ENCODE peak calls at places on chromosomes 13 and 19, in four cellular contexts. S is cardiac muscle cell, E is Calu3, Q is dorsolateral prefrontal cortex. T is an unnamed sample.

GRCh38 chr19:35846038-35846668 is 6.2 kb downstream of the NPHS1 start:
- DNase-seq in S (no peak), E (no peak), Q (peak), T (no peak)

GRCh38 chr13:19862511-19863313 is 737 bp downstream of the ZMYM5 start:
- DNase-seq in S (peak), E (peak), Q (peak), T (no peak)

GRCh38 chr13:87259479-87260083 is 411.6 kb upstream of the SLITRK5 start:
- DNase-seq in S (peak), E (no peak), Q (no peak), T (no peak)

GRCh38 chr19:12639901-12640613 is 26.5 kb downstream of the MAN2B1 start:
- DNase-seq in S (peak), E (no peak), Q (peak), T (peak)

GRCh38 chr19:50461066-50461875 is 15.0 kb upstream of the EMC10 start:
- DNase-seq in S (peak), E (peak), Q (peak), T (peak)

GRCh38 chr13:98349731-98350305 is 172.7 kb upstream of the RNF113B start:
- DNase-seq in S (peak), E (no peak), Q (no peak), T (no peak)

GRCh38 chr13:25864936-25865335 is 186.9 kb downstream of the SHISA2 start:
- DNase-seq in S (no peak), E (no peak), Q (no peak), T (no peak)

GRCh38 chr19:42569193-42569592 is 25.5 kb downstream of the CEACAM8 start:
- DNase-seq in S (no peak), E (no peak), Q (no peak), T (no peak)

GRCh38 chr13:51394724-51395123 is 55.2 kb downstream of the SERPINE3 start:
- DNase-seq in S (no peak), E (no peak), Q (no peak), T (no peak)

GRCh38 chr13:101248739-101249138 is 167.6 kb downstream of the NALCN start:
- DNase-seq in S (no peak), E (no peak), Q (no peak), T (no peak)

GRCh38 chr13:105735269-105735668 is 800.2 kb downstream of the EFNB2 start:
- DNase-seq in S (no peak), E (no peak), Q (no peak), T (no peak)

GRCh38 chr19:39557791-39558622 is 18.0 kb upstream of the EID2 start:
- DNase-seq in S (peak), E (peak), Q (no peak), T (no peak)

GRCh38 chr13:113070855-113071254 is 34.7 kb upstream of the F7 start:
- DNase-seq in S (no peak), E (no peak), Q (no peak), T (no peak)

GRCh38 chr19:7395360-7395781 is 46.6 kb downstream of the ARHGEF18 start:
- DNase-seq in S (peak), E (no peak), Q (no peak), T (no peak)

GRCh38 chr13:66154981-66155380 is 1075.2 kb downstream of the PCDH9 start:
- DNase-seq in S (no peak), E (no peak), Q (no peak), T (no peak)

GRCh38 chr13:98033277-98034247 is 80.1 kb downstream of the IPO5 start:
- DNase-seq in S (peak), E (peak), Q (peak), T (no peak)

GRCh38 chr19:51702103-51702753 is 9.1 kb downstream of the SPACA6 start:
- DNase-seq in S (peak), E (no peak), Q (peak), T (peak)

GRCh38 chr19:18233224-18233825 is 7.1 kb upstream of the PDE4C start:
- DNase-seq in S (peak), E (peak), Q (no peak), T (peak)

GRCh38 chr13:73520566-73521290 is 461.9 kb downstream of the KLF5 start:
- DNase-seq in S (no peak), E (no peak), Q (no peak), T (no peak)

GRCh38 chr19:50286443-50286842 is 42.7 kb downstream of the KCNC3 start:
- DNase-seq in S (no peak), E (no peak), Q (no peak), T (no peak)

GRCh38 chr19:8370176-8371010 is 6.4 kb downstream of the ANGPTL4 start:
- DNase-seq in S (no peak), E (no peak), Q (no peak), T (no peak)

GRCh38 chr19:56125806-56126590 is 4.9 kb upstream of the ZNF787 start:
- DNase-seq in S (peak), E (no peak), Q (no peak), T (no peak)

GRCh38 chr19:19240476-19240875 is 28.7 kb downstream of the NCAN start:
- DNase-seq in S (no peak), E (no peak), Q (no peak), T (no peak)

GRCh38 chr13:76783798-76784197 is 102.4 kb downstream of the KCTD12 start:
- DNase-seq in S (no peak), E (no peak), Q (no peak), T (no peak)

GRCh38 chr19:7722231-7722651 is 9.7 kb downstream of the CLEC4G start:
- DNase-seq in S (no peak), E (no peak), Q (no peak), T (no peak)

GRCh38 chr19:29771708-29772415 is 39.9 kb upstream of the CCNE1 start:
- DNase-seq in S (peak), E (peak), Q (peak), T (peak)

GRCh38 chr19:49469828-49470614 is 4.0 kb upstream of the FLT3LG start:
- DNase-seq in S (no peak), E (no peak), Q (no peak), T (no peak)

GRCh38 chr13:112056284-112056727 is 10.6 kb upstream of the SOX1 start:
- DNase-seq in S (no peak), E (no peak), Q (no peak), T (no peak)

GRCh38 chr19:35791814-35792279 is 16.5 kb downstream of the ARHGAP33 start:
- DNase-seq in S (no peak), E (no peak), Q (no peak), T (no peak)

GRCh38 chr13:33497146-33497845 is 211.7 kb upstream of the STARD13 start:
- DNase-seq in S (no peak), E (no peak), Q (no peak), T (no peak)

GRCh38 chr13:113901231-113901630 is 37.4 kb upstream of the GAS6 start:
- DNase-seq in S (no peak), E (no peak), Q (no peak), T (no peak)

GRCh38 chr19:15629003-15629880 is 11.5 kb upstream of the CYP4F3 start:
- DNase-seq in S (no peak), E (peak), Q (peak), T (no peak)

GRCh38 chr13:99528547-99528946 is 27.3 kb downstream of the TM9SF2 start:
- DNase-seq in S (peak), E (no peak), Q (no peak), T (no peak)

GRCh38 chr13:34672631-34673030 is 269.4 kb upstream of the NBEA start:
- DNase-seq in S (no peak), E (no peak), Q (peak), T (no peak)

GRCh38 chr19:34317311-34317927 is 47.6 kb upstream of the GPI start:
- DNase-seq in S (no peak), E (no peak), Q (no peak), T (no peak)

GRCh38 chr13:35720690-35721554 is 244.4 kb upstream of the MAB21L1 start:
- DNase-seq in S (peak), E (peak), Q (peak), T (peak)

GRCh38 chr19:41997121-41997850 is 3.3 kb upstream of the ATP1A3 start:
- DNase-seq in S (peak), E (peak), Q (peak), T (peak)

GRCh38 chr13:74062933-74063332 is 71.3 kb downstream of the KLF12 start:
- DNase-seq in S (peak), E (no peak), Q (peak), T (no peak)

GRCh38 chr19:10049626-10050025 is 36.3 kb downstream of the RDH8 start:
- DNase-seq in S (no peak), E (no peak), Q (no peak), T (no peak)
- TF ChIP-seq CTCF in S (no peak), E (no peak), Q (no peak), T (no peak)

DNA sequence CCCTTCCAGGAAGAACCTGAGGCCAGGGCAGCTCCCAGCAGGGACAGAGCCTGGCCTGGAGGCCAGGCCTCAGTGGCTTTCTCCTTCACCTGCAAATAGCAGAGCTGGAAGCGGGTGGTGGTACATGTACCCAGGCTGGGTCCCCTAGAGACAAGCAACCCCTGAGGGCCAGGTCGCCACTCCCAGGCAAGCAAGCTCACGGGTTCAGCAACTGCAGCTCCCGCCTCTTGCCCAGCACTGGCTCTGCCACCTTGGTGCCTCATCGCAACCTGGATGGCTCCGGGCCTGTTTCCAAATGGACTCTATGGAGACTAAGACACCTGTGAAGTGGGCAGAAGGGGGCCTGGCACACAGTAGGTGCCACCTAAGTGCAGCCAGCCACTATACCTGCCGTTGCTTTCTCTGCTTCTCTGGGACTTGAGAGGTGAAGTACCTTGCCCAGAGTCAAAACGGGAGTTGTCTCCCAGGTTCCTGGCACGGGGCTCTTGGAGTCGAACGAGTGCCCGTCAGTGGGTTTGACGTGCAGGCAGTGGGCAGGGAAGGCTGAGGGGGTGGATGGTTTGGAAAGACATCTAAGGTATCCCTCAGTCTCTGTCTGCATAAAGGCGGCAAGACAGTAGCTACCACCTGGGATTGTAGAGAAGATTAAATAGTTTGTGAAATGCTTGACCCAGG is 2.4 kb upstream of the PLPP2 start:
- DNase-seq in S (no peak), E (no peak), Q (no peak), T (no peak)
- TF ChIP-seq CTCF in S (no peak), E (no peak), Q (no peak), T (no peak)

DNA sequence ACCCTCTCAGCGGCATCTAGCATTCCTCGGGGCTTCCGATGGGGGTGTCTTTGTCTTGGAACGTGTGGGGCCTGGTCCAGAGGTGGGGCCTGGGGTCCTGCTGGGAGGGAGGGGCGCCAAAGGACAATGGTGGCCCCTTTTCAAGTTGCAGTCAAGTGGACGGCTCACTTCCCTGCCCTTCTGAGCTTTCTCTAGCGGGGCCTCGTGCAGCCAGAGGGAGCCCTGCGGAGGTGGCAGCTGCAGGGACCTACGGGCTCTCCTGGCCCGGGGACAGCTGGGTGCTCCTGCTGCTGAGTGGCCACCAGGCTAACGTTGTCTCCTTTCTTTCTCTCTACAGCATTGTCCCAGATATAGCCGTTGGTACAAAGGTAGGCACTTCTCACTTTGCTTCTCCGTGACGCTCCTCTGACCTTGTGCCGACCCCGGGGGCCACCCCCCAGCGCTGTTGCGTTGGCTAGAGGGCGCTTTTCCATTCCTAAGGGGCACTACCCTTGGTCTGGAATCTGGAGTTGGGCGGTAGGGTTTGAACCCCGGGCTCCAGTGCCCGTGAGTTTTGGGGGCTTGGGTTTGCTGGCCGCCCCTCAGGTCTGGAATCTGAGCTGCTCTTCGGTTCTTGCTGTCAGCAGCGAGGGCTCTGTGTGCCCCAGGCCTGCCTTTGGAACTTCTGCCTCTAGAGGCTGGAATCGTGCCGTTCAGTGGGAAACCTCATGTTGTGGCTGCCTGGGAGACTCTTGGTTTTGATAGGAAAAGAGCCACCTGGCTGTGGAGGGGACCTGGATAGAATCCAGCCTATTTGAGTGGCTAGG is 2.0 kb downstream of the PTBP1 start:
- DNase-seq in S (peak), E (no peak), Q (no peak), T (no peak)
- TF ChIP-seq CTCF in S (peak), E (no peak), Q (no peak), T (peak)

DNA sequence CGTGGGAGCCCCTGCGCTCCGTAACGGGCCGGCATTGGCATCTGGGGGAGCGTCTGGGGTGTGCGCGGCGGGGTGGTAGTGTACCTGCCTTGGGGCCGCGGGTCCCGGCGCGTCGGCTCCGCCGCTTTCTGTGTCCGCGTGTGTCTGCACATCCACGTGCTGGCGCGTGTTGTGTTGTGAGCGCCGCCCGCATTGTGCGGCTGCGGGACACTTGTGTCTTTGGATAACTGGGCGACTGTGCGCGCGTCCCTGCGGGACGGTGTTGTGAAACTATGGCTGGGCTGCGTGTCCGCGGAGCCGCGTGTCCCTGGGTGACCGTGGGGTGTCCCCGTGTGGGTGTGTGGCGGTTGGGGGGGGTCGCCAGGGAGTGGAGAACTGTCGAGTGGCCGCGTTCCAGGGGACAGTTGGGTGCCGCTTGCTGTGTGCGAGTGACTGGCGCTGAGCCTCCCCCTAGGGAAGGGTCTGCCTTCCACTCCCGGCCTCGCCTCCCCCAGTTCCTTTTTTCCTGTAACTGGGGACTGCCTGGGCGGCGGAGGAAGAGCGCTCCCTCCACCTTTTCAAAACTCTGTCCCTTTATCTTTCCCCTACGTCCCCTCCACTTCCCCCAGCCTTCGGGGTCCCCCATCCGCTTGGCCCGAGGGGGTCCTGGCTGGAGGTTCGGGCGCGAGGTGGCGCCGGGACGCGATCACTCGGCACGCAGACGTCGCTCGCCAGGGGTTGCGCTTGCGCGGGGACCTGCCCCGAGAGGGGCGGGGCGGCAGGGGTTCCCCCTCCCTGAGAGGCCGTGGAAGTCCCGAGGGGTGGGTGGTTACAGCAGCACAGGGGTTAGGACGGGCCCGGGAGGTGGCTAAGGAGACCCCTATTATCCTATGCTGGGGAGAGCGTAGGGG is 5.6 kb upstream of the NFIC start:
- DNase-seq in S (peak), E (no peak), Q (peak), T (no peak)
- TF ChIP-seq CTCF in S (peak), E (no peak), Q (peak), T (no peak)

GRCh38 chr13:79281335-79281734 is 124.7 kb downstream of the RBM26 start:
- DNase-seq in S (no peak), E (no peak), Q (no peak), T (no peak)

GRCh38 chr13:79283742-79284141 is 122.3 kb downstream of the RBM26 start:
- DNase-seq in S (no peak), E (no peak), Q (no peak), T (no peak)

GRCh38 chr13:79282508-79282907 is 123.5 kb downstream of the RBM26 start:
- DNase-seq in S (no peak), E (no peak), Q (no peak), T (no peak)

GRCh38 chr13:79285159-79285558 is 120.9 kb downstream of the RBM26 start:
- DNase-seq in S (no peak), E (no peak), Q (no peak), T (no peak)

DNA sequence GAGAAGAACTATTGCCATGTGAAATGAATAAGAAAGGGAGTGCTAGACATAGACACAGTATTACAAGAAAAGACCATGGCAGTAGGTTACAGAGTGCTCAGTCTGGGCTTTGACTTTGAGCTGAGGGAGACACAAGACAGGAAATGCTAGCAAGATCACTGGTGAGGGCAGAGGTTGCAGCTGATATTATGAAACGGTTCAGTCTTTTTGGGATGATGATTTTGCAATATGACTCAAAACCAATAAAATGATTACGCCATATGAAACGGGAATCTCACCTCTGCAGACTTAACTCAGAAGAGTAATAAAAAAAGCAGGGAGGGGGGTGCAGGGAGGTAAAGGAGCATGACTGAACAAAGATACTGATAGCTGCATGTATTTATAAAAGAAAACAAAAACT is 123.1 kb downstream of the RBM26 start:
- DNase-seq in S (no peak), E (no peak), Q (no peak), T (no peak)
- TF ChIP-seq CTCF in S (no peak), E (no peak), Q (no peak), T (no peak)

GRCh38 chr13:111049791-111050538 is 65.1 kb upstream of the ARHGEF7 start:
- DNase-seq in S (peak), E (peak), Q (no peak), T (no peak)
- TF ChIP-seq CTCF in S (peak), E (no peak), Q (peak), T (peak)

GRCh38 chr19:58570770-58571574 is 2.2 kb downstream of the MZF1 start:
- DNase-seq in S (no peak), E (no peak), Q (no peak), T (no peak)

GRCh38 chr19:58572026-58572817 is 913 bp downstream of the MZF1 start:
- DNase-seq in S (no peak), E (no peak), Q (no peak), T (no peak)

GRCh38 chr19:58573658-58574164 is 576 bp upstream of the MZF1 start:
- DNase-seq in S (no peak), E (no peak), Q (no peak), T (no peak)

GRCh38 chr19:58571575-58571947 is 1.6 kb downstream of the MZF1 start:
- DNase-seq in S (no peak), E (no peak), Q (no peak), T (no peak)

DNA sequence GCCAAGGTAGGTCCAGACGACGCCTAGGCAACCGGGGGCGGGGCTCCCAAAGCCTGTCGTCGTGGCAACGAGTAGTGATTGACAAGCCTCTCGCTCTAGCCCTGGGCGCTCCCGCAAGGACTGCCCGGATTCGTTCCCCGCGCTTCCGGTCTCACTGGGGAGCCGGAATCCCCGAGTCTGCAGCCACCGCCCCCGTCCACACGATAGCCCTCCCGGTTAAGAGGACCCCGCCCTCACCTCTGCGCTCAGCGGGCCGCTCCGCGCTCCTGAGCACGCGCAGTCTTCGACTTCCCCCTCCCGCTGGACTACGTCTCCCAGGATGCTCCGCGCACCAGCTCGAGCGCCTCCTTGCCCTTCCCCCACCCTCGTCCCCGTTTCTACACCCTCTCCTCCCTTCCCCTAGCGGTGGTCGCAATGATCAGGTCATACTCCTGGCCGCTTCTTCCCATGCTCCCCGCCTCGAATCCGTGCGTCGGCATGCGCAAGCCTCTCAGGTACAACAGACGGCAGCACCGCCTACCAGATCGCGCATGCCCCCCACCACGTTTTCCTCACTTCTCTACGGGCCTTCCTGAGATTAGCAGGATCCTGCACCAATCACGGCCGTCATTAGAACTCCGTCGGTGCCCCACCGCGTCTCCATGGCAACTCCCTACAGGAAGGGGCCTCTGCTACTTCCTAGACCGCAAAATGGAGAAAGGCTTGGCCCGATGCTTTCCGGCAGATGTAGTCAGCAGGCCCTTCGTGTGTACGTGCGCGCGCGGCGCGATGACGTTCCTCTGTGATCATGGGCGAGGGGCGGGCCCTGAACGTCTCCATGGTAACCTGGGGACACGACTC is at the start of gene MZF1:
- DNase-seq in S (peak), E (peak), Q (peak), T (peak)
- TF ChIP-seq CTCF in S (no peak), E (no peak), Q (no peak), T (peak)